ENCODE peak calls at places on chromosomes 7 and 10, in ten cellular contexts. Q, K, D, Z, H, F, M, O, S and Y are unnamed samples.

GRCh38 chr7:1950623-1951523 is 280.8 kb downstream of the ELFN1 start:
- DNase-seq in H (no peak), Z (no peak), K (no peak), Q (peak), F (peak), M (no peak), D (peak), O (no peak), S (no peak), Y (peak)

GRCh38 chr10:33065111-33065510 is 107.1 kb upstream of the ITGB1 start:
- DNase-seq in O (no peak), D (no peak), Q (no peak), K (no peak), S (no peak), Z (no peak), M (no peak), H (peak), F (no peak), Y (no peak)

GRCh38 chr7:151400626-151401315 is 9.1 kb downstream of the WDR86 start:
- DNase-seq in Z (no peak), S (no peak), M (no peak), F (no peak), O (no peak), Q (no peak), H (no peak), D (no peak), K (no peak), Y (no peak)

GRCh38 chr7:79979437-79979836 is 155.2 kb upstream of the GNAI1 start:
- DNase-seq in F (peak), K (no peak), Z (peak), S (peak), D (no peak), Q (no peak), O (no peak), M (no peak), H (peak), Y (no peak)

GRCh38 chr10:47029181-47029971 is 118.1 kb downstream of the PTPN20 start:
- DNase-seq in S (no peak), Q (no peak), F (no peak), H (no peak), K (no peak), Z (no peak), O (no peak), D (no peak), M (peak), Y (no peak)

GRCh38 chr7:84258628-84259027 is 64.0 kb upstream of the SEMA3A start:
- DNase-seq in Z (peak), O (no peak), K (no peak), M (no peak), H (peak), F (peak), S (peak), D (no peak), Q (no peak), Y (no peak)

GRCh38 chr10:66642217-66642616 is 283.6 kb upstream of the LRRTM3 start:
- DNase-seq in M (no peak), Z (no peak), D (no peak), O (no peak), S (no peak), Q (no peak), H (peak), K (no peak), F (no peak), Y (no peak)

GRCh38 chr7:158952776-158953175 is 96.4 kb downstream of the DYNC2I1 start:
- DNase-seq in H (no peak), S (no peak), K (no peak), Q (no peak), F (no peak), Z (no peak), M (no peak), D (no peak), O (no peak), Y (no peak)

GRCh38 chr7:101402081-101402779 is 39.6 kb downstream of the COL26A1 start:
- DNase-seq in O (peak), K (no peak), M (no peak), S (peak), Q (no peak), D (no peak), Z (peak), F (peak), H (peak), Y (no peak)

GRCh38 chr7:4244041-4244440 is 438.1 kb upstream of the FOXK1 start:
- DNase-seq in M (no peak), Z (no peak), H (no peak), O (no peak), S (no peak), Q (no peak), D (no peak), K (no peak), F (no peak), Y (no peak)

GRCh38 chr10:88243847-88244730 is 339.0 kb downstream of the RNLS start:
- DNase-seq in F (peak), M (no peak), Q (peak), O (no peak), D (peak), Z (peak), S (peak), H (peak), K (no peak), Y (peak)

GRCh38 chr10:73044378-73045285 is 52.0 kb downstream of the P4HA1 start:
- DNase-seq in H (peak), O (no peak), D (no peak), F (peak), M (no peak), K (no peak), Z (peak), Q (no peak), S (peak), Y (no peak)

GRCh38 chr10:104299031-104299904 is 30.3 kb downstream of the GSTO2 start:
- DNase-seq in H (peak), Z (peak), M (no peak), K (no peak), D (peak), Q (no peak), S (peak), O (no peak), F (peak), Y (peak)

GRCh38 chr7:114554781-114555537 is 140.3 kb downstream of the FOXP2 start:
- DNase-seq in M (no peak), D (no peak), S (peak), O (no peak), Z (peak), H (peak), Q (no peak), K (no peak), F (peak), Y (no peak)

GRCh38 chr10:132270721-132271457 is 36.9 kb downstream of the STK32C start:
- DNase-seq in M (no peak), D (no peak), H (no peak), K (no peak), F (no peak), S (no peak), Z (no peak), Q (no peak), O (no peak), Y (no peak)